ENCODE peak calls at places on chromosome 11, in four cellular contexts. J is A549, E is K562, B is GM12878. T is an unnamed sample.

GRCh38 chr11:70503878-70504240 is 105.5 kb downstream of the CTTN start:
- DNase-seq in B (no peak), J (no peak), E (no peak), T (no peak)

GRCh38 chr11:68889948-68890446 is 13.6 kb downstream of the MRPL21 start:
- DNase-seq in E (peak), B (no peak), J (peak), T (no peak)

GRCh38 chr11:18324381-18324780 is 2.0 kb downstream of the GTF2H1 start:
- DNase-seq in B (no peak), E (no peak), J (no peak), T (no peak)

GRCh38 chr11:110160016-110160415 is 66.8 kb downstream of the ZC3H12C start:
- DNase-seq in B (no peak), J (no peak), E (no peak), T (no peak)

GRCh38 chr11:2779981-2780849 is 80.4 kb upstream of the KCNQ1OT1 start:
- DNase-seq in E (peak), J (no peak), B (no peak), T (peak)

GRCh38 chr11:47946682-47947575 is 33.4 kb upstream of the PTPRJ start:
- DNase-seq in E (peak), J (peak), B (no peak), T (no peak)

GRCh38 chr11:58999291-58999680 is 60.0 kb downstream of the GLYATL1 start:
- DNase-seq in J (no peak), E (no peak), B (no peak), T (no peak)

GRCh38 chr11:133506551-133507094 is 25.7 kb downstream of the OPCML start:
- DNase-seq in B (no peak), E (no peak), J (no peak), T (no peak)

GRCh38 chr11:3049430-3050243 is 7.6 kb downstream of the CARS1 start:
- DNase-seq in B (peak), E (no peak), J (peak), T (no peak)

GRCh38 chr11:44400431-44400830 is 90.5 kb upstream of the ALX4 start:
- DNase-seq in J (no peak), E (peak), B (no peak), T (no peak)

GRCh38 chr11:104462346-104462745 is 298.4 kb upstream of the PDGFD start:
- DNase-seq in B (no peak), J (no peak), E (no peak), T (no peak)
- TF ChIP-seq CEBPB in B (no peak), J (no peak), E (no peak), T (no peak)

DNA sequence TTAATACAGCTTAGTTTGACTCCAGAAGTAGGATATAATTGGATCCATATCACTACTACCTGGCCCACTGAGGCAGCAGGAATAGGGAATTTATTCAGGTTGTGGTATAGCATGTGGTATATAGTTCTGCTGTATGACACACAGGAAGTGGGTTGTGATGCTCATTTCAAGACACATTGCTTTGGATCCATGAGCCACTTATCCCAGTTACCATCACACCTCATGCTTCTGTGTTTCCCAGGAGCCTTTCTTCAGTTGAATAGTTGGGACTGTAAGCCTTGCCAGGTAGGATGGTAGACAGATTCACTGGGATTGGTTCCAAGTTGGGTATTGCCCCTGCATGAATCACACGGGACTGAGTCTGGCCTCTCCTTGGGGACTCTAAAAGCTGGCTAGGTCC is 9.9 kb upstream of the SLC37A2 start:
- DNase-seq in J (no peak), B (no peak), E (no peak), T (no peak)
- TF ChIP-seq CHD4 in J (no peak), B (no peak), E (no peak), T (no peak)

DNA sequence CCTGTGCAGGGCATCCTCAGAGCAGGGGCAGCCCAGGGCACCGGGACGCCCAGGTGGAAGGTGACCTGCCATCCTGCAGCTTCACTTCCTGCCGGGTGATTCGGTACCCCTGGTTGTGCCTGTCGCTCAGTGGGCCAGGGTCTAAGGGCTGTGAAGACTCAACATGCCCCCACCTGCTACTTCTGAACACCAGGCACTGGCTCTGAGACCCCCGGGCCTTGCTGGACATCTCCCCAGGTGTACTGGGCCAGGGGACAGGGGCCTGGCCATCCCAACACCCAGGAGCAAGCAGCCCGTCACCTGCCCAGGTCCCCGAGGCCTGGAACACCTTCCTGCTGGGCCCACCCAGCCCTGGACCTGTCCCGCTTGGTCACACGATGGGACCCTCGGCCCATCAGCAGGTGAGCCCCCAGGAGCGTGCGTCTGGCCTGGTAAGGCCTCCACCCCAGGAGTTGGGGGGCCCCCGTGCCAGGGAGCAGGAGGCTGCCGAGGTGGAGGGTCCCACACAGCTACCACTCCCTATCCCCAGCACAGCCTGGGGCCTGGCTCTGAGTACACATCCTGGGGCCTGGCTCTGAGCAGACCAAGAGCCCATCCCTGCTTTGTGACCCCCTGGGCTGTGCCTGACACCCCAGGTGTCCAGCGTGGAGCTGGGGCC is 3.9 kb upstream of the MUC5B start:
- DNase-seq in J (no peak), E (no peak), B (no peak), T (no peak)
- TF ChIP-seq CEBPB in J (no peak), E (no peak), B (no peak), T (no peak)

DNA sequence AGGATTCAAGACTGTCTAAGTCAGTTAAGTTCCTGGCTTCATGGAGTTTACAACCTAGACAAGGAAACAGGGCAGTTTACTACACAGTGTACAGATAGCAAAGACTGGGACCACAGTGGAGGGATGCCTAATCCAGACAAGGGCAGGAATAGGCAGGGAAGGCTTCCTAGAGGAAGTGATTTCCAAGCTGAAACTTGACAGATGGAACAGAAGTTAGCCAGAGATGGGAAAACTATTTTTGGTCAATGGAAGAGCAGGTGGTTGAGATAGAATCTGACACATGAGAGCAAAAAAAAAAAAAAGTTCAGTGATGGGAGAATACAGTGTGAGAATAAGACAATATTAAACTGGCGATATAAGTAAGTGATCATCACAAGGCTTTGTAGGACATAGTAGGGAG is 1.3 kb downstream of the COA4 start:
- DNase-seq in B (no peak), J (no peak), E (no peak), T (no peak)
- TF ChIP-seq CHD4 in B (no peak), J (no peak), E (no peak), T (no peak)

DNA sequence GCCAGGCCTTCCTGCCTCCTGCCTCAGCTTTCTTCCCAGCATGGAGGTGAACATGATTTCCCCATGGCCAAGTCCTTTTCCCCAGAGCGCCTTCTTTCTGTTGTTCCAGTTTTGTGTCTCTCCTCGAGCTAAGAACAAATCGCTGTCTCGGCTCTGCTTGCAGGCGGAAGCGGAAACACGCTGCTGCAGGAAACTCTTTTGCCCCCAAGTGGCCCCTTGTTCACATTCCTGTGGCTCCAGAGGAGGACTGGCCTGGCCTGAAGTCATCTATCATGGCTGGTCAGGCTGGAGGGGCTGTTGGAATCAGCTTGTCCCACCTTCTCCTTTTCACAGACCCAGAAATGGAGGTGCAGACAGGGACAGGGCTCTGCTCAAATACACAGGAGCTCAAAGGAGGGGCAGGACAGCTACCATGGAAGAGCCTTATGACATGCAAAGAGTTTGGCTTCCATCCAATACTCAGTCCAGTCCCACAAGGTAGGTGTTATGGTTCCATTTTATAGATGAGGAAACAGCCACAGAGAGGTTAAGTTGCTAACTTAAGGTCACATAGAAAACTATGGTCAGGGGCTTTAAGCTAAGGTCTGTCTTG is 182.2 kb upstream of the SYT13 start:
- DNase-seq in B (no peak), J (no peak), E (peak), T (no peak)
- TF ChIP-seq CEBPB in B (no peak), J (no peak), E (no peak), T (no peak)

T was measured in HepG2.